ENCODE peak calls at places on chromosomes 13 and 19, in eight cellular contexts. One of them, this sample, is unnamed.

GRCh38 chr13:35771898-35772297 is 295.4 kb upstream of the MAB21L1 start:
- ATAC-seq in psoas muscle: no peak
- ATAC-seq in HCT116: no peak
- ATAC-seq in left lung: peak; percentile 54
- ATAC-seq in pancreas: no peak
- ATAC-seq in RWPE2: peak; percentile 98
- ATAC-seq in IMR-90: peak; percentile 93
- ATAC-seq in K562: no peak
- ATAC-seq in this sample: peak; percentile 28

GRCh38 chr13:34748561-34748960 is 193.5 kb upstream of the NBEA start:
- ATAC-seq in K562: no peak
- ATAC-seq in HCT116: no peak
- ATAC-seq in pancreas: peak; percentile 39
- ATAC-seq in left lung: peak; percentile 58
- ATAC-seq in psoas muscle: no peak
- ATAC-seq in IMR-90: no peak
- ATAC-seq in RWPE2: no peak
- ATAC-seq in this sample: no peak

GRCh38 chr19:33878912-33879810 is 82.5 kb downstream of the KCTD15 start:
- ATAC-seq in IMR-90: no peak
- ATAC-seq in pancreas: no peak
- ATAC-seq in HCT116: no peak
- ATAC-seq in psoas muscle: no peak
- ATAC-seq in RWPE2: no peak
- ATAC-seq in K562: no peak
- ATAC-seq in left lung: no peak
- ATAC-seq in this sample: no peak

GRCh38 chr13:46350003-46350402 is 37.0 kb downstream of the RUBCNL start:
- ATAC-seq in K562: no peak
- ATAC-seq in IMR-90: no peak
- ATAC-seq in pancreas: no peak
- ATAC-seq in psoas muscle: no peak
- ATAC-seq in left lung: no peak
- ATAC-seq in HCT116: no peak
- ATAC-seq in RWPE2: no peak
- ATAC-seq in this sample: no peak

GRCh38 chr19:16319466-16319865 is 5.2 kb upstream of the KLF2 start:
- ATAC-seq in pancreas: no peak
- ATAC-seq in HCT116: no peak
- ATAC-seq in IMR-90: no peak
- ATAC-seq in RWPE2: no peak
- ATAC-seq in psoas muscle: no peak
- ATAC-seq in K562: no peak
- ATAC-seq in left lung: no peak
- ATAC-seq in this sample: no peak

GRCh38 chr13:44574466-44574855 is 1.7 kb downstream of the TSC22D1 start:
- ATAC-seq in HCT116: no peak
- ATAC-seq in RWPE2: no peak
- ATAC-seq in K562: no peak
- ATAC-seq in psoas muscle: no peak
- ATAC-seq in left lung: no peak
- ATAC-seq in pancreas: no peak
- ATAC-seq in IMR-90: no peak
- ATAC-seq in this sample: no peak

GRCh38 chr13:25575562-25575961 is 203.8 kb downstream of the ATP8A2 start:
- ATAC-seq in pancreas: no peak
- ATAC-seq in RWPE2: no peak
- ATAC-seq in IMR-90: no peak
- ATAC-seq in HCT116: no peak
- ATAC-seq in K562: no peak
- ATAC-seq in psoas muscle: peak; percentile 35
- ATAC-seq in left lung: no peak
- ATAC-seq in this sample: no peak

GRCh38 chr13:46382224-46382623 is 4.8 kb downstream of the RUBCNL start:
- ATAC-seq in HCT116: no peak
- ATAC-seq in RWPE2: no peak
- ATAC-seq in psoas muscle: no peak
- ATAC-seq in pancreas: no peak
- ATAC-seq in left lung: no peak
- ATAC-seq in IMR-90: no peak
- ATAC-seq in K562: no peak
- ATAC-seq in this sample: no peak

GRCh38 chr19:6754136-6754535 is 13.1 kb downstream of the SH2D3A start:
- ATAC-seq in pancreas: no peak
- ATAC-seq in left lung: no peak
- ATAC-seq in RWPE2: no peak
- ATAC-seq in K562: no peak
- ATAC-seq in IMR-90: no peak
- ATAC-seq in HCT116: no peak
- ATAC-seq in psoas muscle: no peak
- ATAC-seq in this sample: no peak

GRCh38 chr19:40685563-40685962 is 4.9 kb downstream of the NUMBL start:
- ATAC-seq in K562: no peak
- ATAC-seq in RWPE2: no peak
- ATAC-seq in left lung: no peak
- ATAC-seq in HCT116: no peak
- ATAC-seq in psoas muscle: no peak
- ATAC-seq in IMR-90: no peak
- ATAC-seq in pancreas: no peak
- ATAC-seq in this sample: no peak

GRCh38 chr13:78999494-78999893 is 340.5 kb upstream of the OBI1 start:
- ATAC-seq in left lung: no peak
- ATAC-seq in RWPE2: no peak
- ATAC-seq in K562: no peak
- ATAC-seq in IMR-90: no peak
- ATAC-seq in psoas muscle: no peak
- ATAC-seq in HCT116: no peak
- ATAC-seq in pancreas: no peak
- ATAC-seq in this sample: no peak

GRCh38 chr13:26941345-26942174 is 181.0 kb upstream of the GPR12 start:
- ATAC-seq in K562: peak; percentile 57
- ATAC-seq in RWPE2: peak; percentile 75
- ATAC-seq in IMR-90: peak; percentile 99
- ATAC-seq in HCT116: peak; percentile 46
- ATAC-seq in left lung: peak; percentile 91
- ATAC-seq in psoas muscle: no peak
- ATAC-seq in pancreas: no peak
- ATAC-seq in this sample: no peak

GRCh38 chr13:99237981-99238662 is 20.1 kb downstream of the GPR18 start:
- ATAC-seq in HCT116: no peak
- ATAC-seq in RWPE2: no peak
- ATAC-seq in psoas muscle: no peak
- ATAC-seq in IMR-90: no peak
- ATAC-seq in pancreas: no peak
- ATAC-seq in left lung: no peak
- ATAC-seq in K562: no peak
- ATAC-seq in this sample: no peak

GRCh38 chr19:31666126-31666525 is 316.9 kb upstream of the TSHZ3 start:
- ATAC-seq in HCT116: no peak
- ATAC-seq in RWPE2: peak; percentile 53
- ATAC-seq in IMR-90: no peak
- ATAC-seq in K562: no peak
- ATAC-seq in pancreas: no peak
- ATAC-seq in psoas muscle: no peak
- ATAC-seq in left lung: no peak
- ATAC-seq in this sample: no peak

GRCh38 chr19:39032164-39032918 is at the start of gene FBXO27:
- ATAC-seq in HCT116: peak; percentile 22
- ATAC-seq in psoas muscle: peak; percentile 12
- ATAC-seq in IMR-90: peak; percentile 24
- ATAC-seq in K562: peak; percentile 34
- ATAC-seq in RWPE2: peak; percentile 14
- ATAC-seq in left lung: peak; percentile 44
- ATAC-seq in pancreas: peak; percentile 26
- ATAC-seq in this sample: peak; percentile 27

GRCh38 chr19:22545751-22546150 is 88.4 kb upstream of the ZNF492 start:
- ATAC-seq in IMR-90: no peak
- ATAC-seq in RWPE2: no peak
- ATAC-seq in K562: peak; percentile 70
- ATAC-seq in left lung: peak; percentile 31
- ATAC-seq in HCT116: no peak
- ATAC-seq in psoas muscle: no peak
- ATAC-seq in pancreas: peak; percentile 77
- ATAC-seq in this sample: no peak

GRCh38 chr13:25965596-25965995 is 86.2 kb downstream of the SHISA2 start:
- ATAC-seq in pancreas: no peak
- ATAC-seq in HCT116: no peak
- ATAC-seq in left lung: no peak
- ATAC-seq in K562: no peak
- ATAC-seq in psoas muscle: no peak
- ATAC-seq in IMR-90: no peak
- ATAC-seq in RWPE2: no peak
- ATAC-seq in this sample: no peak

GRCh38 chr13:97367016-97367415 is 67.0 kb upstream of the RAP2A start:
- ATAC-seq in RWPE2: no peak
- ATAC-seq in K562: no peak
- ATAC-seq in psoas muscle: peak; percentile 82
- ATAC-seq in left lung: peak; percentile 65
- ATAC-seq in IMR-90: peak; percentile 28
- ATAC-seq in HCT116: no peak
- ATAC-seq in pancreas: no peak
- ATAC-seq in this sample: peak; percentile 34

GRCh38 chr19:3027981-3028304 is 1.1 kb downstream of the TLE2 start:
- ATAC-seq in IMR-90: no peak
- ATAC-seq in left lung: peak; percentile 55
- ATAC-seq in HCT116: no peak
- ATAC-seq in psoas muscle: no peak
- ATAC-seq in RWPE2: no peak
- ATAC-seq in K562: no peak
- ATAC-seq in pancreas: peak; percentile 11
- ATAC-seq in this sample: no peak

DNA sequence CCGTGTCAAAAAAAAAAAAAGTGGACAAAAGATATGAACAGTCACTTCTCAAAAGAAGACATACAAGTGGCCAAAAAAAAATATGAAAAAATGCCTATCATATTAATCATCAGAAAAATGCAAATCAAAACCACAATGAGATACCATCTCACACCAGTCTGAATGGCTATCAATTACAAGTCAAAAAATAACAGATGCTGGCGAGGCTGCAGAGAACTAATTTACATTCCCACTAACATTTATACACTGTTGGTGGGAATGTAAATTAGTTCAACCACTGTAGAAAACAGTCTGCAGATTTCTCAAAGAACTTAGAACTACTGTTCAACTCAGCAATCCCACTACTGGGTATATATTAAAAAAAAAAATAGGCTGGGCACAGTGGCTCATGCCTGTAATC is 26.5 kb upstream of the FOXO1 start:
- ATAC-seq in pancreas: no peak
- ATAC-seq in IMR-90: no peak
- ATAC-seq in left lung: no peak
- ATAC-seq in HCT116: no peak
- ATAC-seq in psoas muscle: no peak
- ATAC-seq in K562: no peak
- ATAC-seq in RWPE2: no peak
- ATAC-seq in this sample: no peak
- H3K4me1 ChIP-seq in pancreas: no peaks in the 10 kb centered on the region
- H3K4me1 ChIP-seq in IMR-90: no peaks in the 10 kb centered on the region
- H3K4me1 ChIP-seq in left lung: no peaks in the 10 kb centered on the region
- H3K4me1 ChIP-seq in HCT116: peaks cover 4% of the 10 kb centered on the region
- H3K4me1 ChIP-seq in psoas muscle: no peaks in the 10 kb centered on the region
- H3K4me1 ChIP-seq in K562: no peaks in the 10 kb centered on the region
- H3K4me1 ChIP-seq in RWPE2: no peaks in the 10 kb centered on the region
- H3K4me1 ChIP-seq in this sample: no peaks in the 10 kb centered on the region

GRCh38 chr19:51546650-51547396 is 15.4 kb upstream of the SIGLEC6 start:
- ATAC-seq in RWPE2: no peak
- ATAC-seq in IMR-90: no peak
- ATAC-seq in pancreas: no peak
- ATAC-seq in left lung: peak; percentile 40
- ATAC-seq in HCT116: peak; percentile 61
- ATAC-seq in K562: peak; percentile 75
- ATAC-seq in psoas muscle: no peak
- ATAC-seq in this sample: no peak
- H3K27ac ChIP-seq in RWPE2: no peak overlapping the region
- H3K27ac ChIP-seq in IMR-90: no peak overlapping the region
- H3K27ac ChIP-seq in pancreas: no peak overlapping the region
- H3K27ac ChIP-seq in left lung: no peak overlapping the region
- H3K27ac ChIP-seq in HCT116: no peak overlapping the region
- H3K27ac ChIP-seq in K562: peak overlapping the region; percentile 100
- H3K27ac ChIP-seq in psoas muscle: no peak overlapping the region
- H3K27ac ChIP-seq in this sample: no peak overlapping the region

DNA sequence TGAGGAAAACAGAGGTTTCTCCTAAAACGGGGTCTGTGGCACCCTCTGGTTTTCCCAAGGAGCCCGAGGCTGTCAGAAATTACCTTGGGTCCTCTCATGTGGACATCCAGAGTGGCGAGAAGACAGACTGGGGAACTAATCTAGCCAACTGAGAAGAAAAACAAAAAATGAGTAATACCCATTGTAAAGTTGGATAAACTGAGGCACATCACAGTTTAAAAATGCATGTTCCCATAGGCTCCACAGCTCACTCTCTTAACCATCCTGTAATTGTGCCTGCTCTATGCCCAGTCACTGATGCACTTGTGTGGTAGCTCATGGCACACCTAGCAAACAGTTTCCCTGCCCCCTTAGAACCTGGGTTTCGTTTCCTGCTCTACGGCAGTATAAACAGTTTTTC is 15.2 kb upstream of the UPF3A start:
- ATAC-seq in IMR-90: no peak
- ATAC-seq in RWPE2: no peak
- ATAC-seq in K562: no peak
- ATAC-seq in pancreas: no peak
- ATAC-seq in HCT116: no peak
- ATAC-seq in psoas muscle: no peak
- ATAC-seq in left lung: no peak
- ATAC-seq in this sample: no peak
- H3K36me3 ChIP-seq in IMR-90: peaks cover 49% of the 10 kb centered on the region
- H3K36me3 ChIP-seq in RWPE2: peaks cover 95% of the 10 kb centered on the region
- H3K36me3 ChIP-seq in K562: peaks cover 88% of the 10 kb centered on the region
- H3K36me3 ChIP-seq in pancreas: no peaks in the 10 kb centered on the region
- H3K36me3 ChIP-seq in HCT116: peaks cover 44% of the 10 kb centered on the region
- H3K36me3 ChIP-seq in psoas muscle: peaks cover 96% of the 10 kb centered on the region
- H3K36me3 ChIP-seq in left lung: peaks cover 96% of the 10 kb centered on the region
- H3K36me3 ChIP-seq in this sample: peaks cover 4% of the 10 kb centered on the region

GRCh38 chr13:73943137-73943964 is 190.9 kb downstream of the KLF12 start:
- ATAC-seq in IMR-90: no peak
- ATAC-seq in RWPE2: no peak
- ATAC-seq in HCT116: no peak
- ATAC-seq in pancreas: no peak
- ATAC-seq in K562: no peak
- ATAC-seq in left lung: no peak
- ATAC-seq in psoas muscle: no peak
- ATAC-seq in this sample: no peak

GRCh38 chr13:73945871-73946270 is 188.3 kb downstream of the KLF12 start:
- ATAC-seq in left lung: no peak
- ATAC-seq in IMR-90: no peak
- ATAC-seq in K562: no peak
- ATAC-seq in HCT116: no peak
- ATAC-seq in RWPE2: no peak
- ATAC-seq in pancreas: no peak
- ATAC-seq in psoas muscle: peak; percentile 86
- ATAC-seq in this sample: peak; percentile 55

GRCh38 chr13:73943965-73944233 is 190.3 kb downstream of the KLF12 start:
- ATAC-seq in K562: no peak
- ATAC-seq in pancreas: no peak
- ATAC-seq in HCT116: no peak
- ATAC-seq in left lung: no peak
- ATAC-seq in IMR-90: no peak
- ATAC-seq in psoas muscle: no peak
- ATAC-seq in RWPE2: no peak
- ATAC-seq in this sample: no peak

GRCh38 chr13:73948848-73949529 is 185.2 kb downstream of the KLF12 start:
- ATAC-seq in K562: no peak
- ATAC-seq in IMR-90: no peak
- ATAC-seq in HCT116: no peak
- ATAC-seq in psoas muscle: no peak
- ATAC-seq in RWPE2: no peak
- ATAC-seq in pancreas: no peak
- ATAC-seq in left lung: no peak
- ATAC-seq in this sample: no peak

GRCh38 chr13:73945371-73945770 is 188.8 kb downstream of the KLF12 start:
- ATAC-seq in pancreas: no peak
- ATAC-seq in left lung: no peak
- ATAC-seq in psoas muscle: no peak
- ATAC-seq in RWPE2: no peak
- ATAC-seq in IMR-90: peak; percentile 56
- ATAC-seq in K562: no peak
- ATAC-seq in HCT116: no peak
- ATAC-seq in this sample: no peak
- H3K4me1 ChIP-seq in pancreas: no peaks in the 10 kb centered on the region
- H3K4me1 ChIP-seq in left lung: no peaks in the 10 kb centered on the region
- H3K4me1 ChIP-seq in psoas muscle: peaks cover 8% of the 10 kb centered on the region
- H3K4me1 ChIP-seq in RWPE2: no peaks in the 10 kb centered on the region
- H3K4me1 ChIP-seq in IMR-90: peaks cover 3% of the 10 kb centered on the region
- H3K4me1 ChIP-seq in K562: no peaks in the 10 kb centered on the region
- H3K4me1 ChIP-seq in HCT116: no peaks in the 10 kb centered on the region
- H3K4me1 ChIP-seq in this sample: peaks cover 6% of the 10 kb centered on the region